ENCODE peak calls at places on chromosome 6, in five cellular contexts. One of them, this sample, is unnamed. For H3K4me1, the result is how much of the 10 kb centered on the place peaks cover.

GRCh38 chr6:42714098-42714761 is 8.2 kb downstream of the PRPH2 start:
- DNase-seq in CD8-positive, alpha-beta memory T cell: no peak
- DNase-seq in prostate gland: no peak
- DNase-seq in IMR-90: peak
- DNase-seq in PC-3: peak
- DNase-seq in this sample: no peak

GRCh38 chr6:44250718-44251123 is 3.8 kb downstream of the HSP90AB1 start:
- DNase-seq in IMR-90: no peak
- DNase-seq in CD8-positive, alpha-beta memory T cell: no peak
- DNase-seq in PC-3: no peak
- DNase-seq in prostate gland: no peak
- DNase-seq in this sample: no peak

GRCh38 chr6:133368664-133369063 is 127.5 kb downstream of the EYA4 start:
- DNase-seq in PC-3: peak
- DNase-seq in CD8-positive, alpha-beta memory T cell: no peak
- DNase-seq in IMR-90: peak
- DNase-seq in prostate gland: no peak
- DNase-seq in this sample: no peak

GRCh38 chr6:66396549-66396948 is 689.5 kb upstream of the EYS start:
- DNase-seq in IMR-90: no peak
- DNase-seq in prostate gland: no peak
- DNase-seq in PC-3: no peak
- DNase-seq in CD8-positive, alpha-beta memory T cell: no peak
- DNase-seq in this sample: no peak

GRCh38 chr6:45855642-45856408 is 159.8 kb downstream of the CLIC5 start:
- DNase-seq in IMR-90: no peak
- DNase-seq in prostate gland: no peak
- DNase-seq in CD8-positive, alpha-beta memory T cell: no peak
- DNase-seq in PC-3: no peak
- DNase-seq in this sample: no peak

GRCh38 chr6:11393713-11394627 is 143.6 kb upstream of the TMEM170B start:
- DNase-seq in prostate gland: no peak
- DNase-seq in PC-3: peak
- DNase-seq in CD8-positive, alpha-beta memory T cell: no peak
- DNase-seq in IMR-90: peak
- DNase-seq in this sample: no peak

GRCh38 chr6:45633272-45633908 is 255.7 kb upstream of the SUPT3H start:
- DNase-seq in IMR-90: no peak
- DNase-seq in PC-3: no peak
- DNase-seq in CD8-positive, alpha-beta memory T cell: no peak
- DNase-seq in prostate gland: no peak
- DNase-seq in this sample: no peak

GRCh38 chr6:56156643-56157042 is 90.7 kb downstream of the COL21A1 start:
- DNase-seq in prostate gland: no peak
- DNase-seq in IMR-90: peak
- DNase-seq in CD8-positive, alpha-beta memory T cell: no peak
- DNase-seq in PC-3: peak
- DNase-seq in this sample: no peak

GRCh38 chr6:127120787-127121636 is 2.5 kb downstream of the RSPO3 start:
- DNase-seq in IMR-90: peak
- DNase-seq in CD8-positive, alpha-beta memory T cell: peak
- DNase-seq in prostate gland: peak
- DNase-seq in PC-3: peak
- DNase-seq in this sample: peak

GRCh38 chr6:134491473-134491872 is 173.6 kb upstream of the SGK1 start:
- DNase-seq in CD8-positive, alpha-beta memory T cell: no peak
- DNase-seq in IMR-90: peak
- DNase-seq in PC-3: no peak
- DNase-seq in prostate gland: no peak
- DNase-seq in this sample: no peak

GRCh38 chr6:57207141-57207540 is 15.0 kb downstream of the RAB23 start:
- DNase-seq in IMR-90: peak
- DNase-seq in CD8-positive, alpha-beta memory T cell: no peak
- DNase-seq in PC-3: no peak
- DNase-seq in prostate gland: no peak
- DNase-seq in this sample: no peak

GRCh38 chr6:33410711-33411631 is at the start of gene PHF1:
- DNase-seq in CD8-positive, alpha-beta memory T cell: peak
- DNase-seq in prostate gland: peak
- DNase-seq in PC-3: no peak
- DNase-seq in IMR-90: peak
- DNase-seq in this sample: peak

GRCh38 chr6:24357336-24358218 is at the start of gene DCDC2:
- DNase-seq in prostate gland: peak
- DNase-seq in CD8-positive, alpha-beta memory T cell: peak
- DNase-seq in PC-3: no peak
- DNase-seq in IMR-90: no peak
- DNase-seq in this sample: peak

GRCh38 chr6:71388068-71388744 is 99.6 kb downstream of the OGFRL1 start:
- DNase-seq in CD8-positive, alpha-beta memory T cell: no peak
- DNase-seq in PC-3: peak
- DNase-seq in prostate gland: no peak
- DNase-seq in IMR-90: no peak
- DNase-seq in this sample: no peak

GRCh38 chr6:71391126-71391525 is 102.5 kb downstream of the OGFRL1 start:
- DNase-seq in PC-3: no peak
- DNase-seq in IMR-90: no peak
- DNase-seq in CD8-positive, alpha-beta memory T cell: no peak
- DNase-seq in prostate gland: no peak
- DNase-seq in this sample: no peak

GRCh38 chr6:71386215-71386614 is 97.6 kb downstream of the OGFRL1 start:
- DNase-seq in CD8-positive, alpha-beta memory T cell: no peak
- DNase-seq in IMR-90: no peak
- DNase-seq in PC-3: peak
- DNase-seq in prostate gland: no peak
- DNase-seq in this sample: no peak

GRCh38 chr6:71387179-71387578 is 98.6 kb downstream of the OGFRL1 start:
- DNase-seq in CD8-positive, alpha-beta memory T cell: no peak
- DNase-seq in PC-3: no peak
- DNase-seq in prostate gland: no peak
- DNase-seq in IMR-90: peak
- DNase-seq in this sample: no peak

GRCh38 chr6:71388846-71389543 is 100.4 kb downstream of the OGFRL1 start:
- DNase-seq in PC-3: no peak
- DNase-seq in prostate gland: no peak
- DNase-seq in CD8-positive, alpha-beta memory T cell: no peak
- DNase-seq in IMR-90: no peak
- DNase-seq in this sample: no peak
- H3K4me1 ChIP-seq in PC-3: half or more
- H3K4me1 ChIP-seq in prostate gland: under half
- H3K4me1 ChIP-seq in CD8-positive, alpha-beta memory T cell: under half
- H3K4me1 ChIP-seq in IMR-90: under half
- H3K4me1 ChIP-seq in this sample: under half

DNA sequence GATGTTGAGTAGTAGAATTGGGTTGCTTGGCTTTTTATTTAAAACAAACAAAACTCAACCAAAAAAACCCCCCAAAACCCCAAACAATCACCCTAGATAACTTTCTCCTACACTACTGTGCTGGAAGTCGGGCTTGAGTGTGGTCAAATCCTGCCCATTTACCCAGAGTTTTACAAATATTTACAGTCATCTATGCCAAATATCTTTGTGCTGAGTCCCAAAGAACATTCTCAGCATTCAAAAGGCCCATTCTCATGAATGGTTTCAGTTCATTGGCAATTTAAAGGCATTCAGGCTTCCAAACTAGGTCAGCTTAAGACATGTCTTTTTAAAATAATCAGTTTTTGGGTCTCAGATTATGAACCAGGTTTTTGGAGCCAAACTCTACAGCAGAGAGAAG is 1.8 kb downstream of the RNF144B start:
- DNase-seq in CD8-positive, alpha-beta memory T cell: no peak
- DNase-seq in prostate gland: peak
- DNase-seq in PC-3: peak
- DNase-seq in IMR-90: peak
- DNase-seq in this sample: no peak
- H3K27ac ChIP-seq in CD8-positive, alpha-beta memory T cell: no peak
- H3K27ac ChIP-seq in prostate gland: peak
- H3K27ac ChIP-seq in PC-3: peak
- H3K27ac ChIP-seq in IMR-90: no peak
- H3K27ac ChIP-seq in this sample: no peak

DNA sequence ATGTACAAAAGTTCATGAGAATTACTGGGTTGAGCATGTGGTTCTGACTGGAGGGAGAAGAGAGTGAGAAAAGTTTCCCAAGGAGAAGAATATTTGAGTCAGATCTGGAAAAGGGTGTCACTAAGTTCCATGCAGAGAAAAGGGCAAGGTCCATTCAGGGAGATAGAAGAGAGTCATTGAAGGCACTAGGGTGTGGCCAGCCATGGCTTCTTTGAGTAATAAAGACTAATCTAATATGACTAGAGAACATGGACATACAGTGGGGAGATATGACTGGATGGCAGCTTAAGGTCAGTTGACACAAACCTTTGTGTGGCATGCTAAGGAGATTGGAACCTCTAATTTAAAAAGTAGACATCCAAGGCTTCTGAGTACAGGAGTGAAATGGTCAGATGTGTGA is 10.7 kb upstream of the SLC17A4 start:
- DNase-seq in prostate gland: no peak
- DNase-seq in PC-3: no peak
- DNase-seq in CD8-positive, alpha-beta memory T cell: no peak
- DNase-seq in IMR-90: no peak
- DNase-seq in this sample: no peak
- H3K4me3 ChIP-seq in prostate gland: no peak
- H3K4me3 ChIP-seq in PC-3: no peak
- H3K4me3 ChIP-seq in CD8-positive, alpha-beta memory T cell: no peak
- H3K4me3 ChIP-seq in IMR-90: no peak
- H3K4me3 ChIP-seq in this sample: no peak

DNA sequence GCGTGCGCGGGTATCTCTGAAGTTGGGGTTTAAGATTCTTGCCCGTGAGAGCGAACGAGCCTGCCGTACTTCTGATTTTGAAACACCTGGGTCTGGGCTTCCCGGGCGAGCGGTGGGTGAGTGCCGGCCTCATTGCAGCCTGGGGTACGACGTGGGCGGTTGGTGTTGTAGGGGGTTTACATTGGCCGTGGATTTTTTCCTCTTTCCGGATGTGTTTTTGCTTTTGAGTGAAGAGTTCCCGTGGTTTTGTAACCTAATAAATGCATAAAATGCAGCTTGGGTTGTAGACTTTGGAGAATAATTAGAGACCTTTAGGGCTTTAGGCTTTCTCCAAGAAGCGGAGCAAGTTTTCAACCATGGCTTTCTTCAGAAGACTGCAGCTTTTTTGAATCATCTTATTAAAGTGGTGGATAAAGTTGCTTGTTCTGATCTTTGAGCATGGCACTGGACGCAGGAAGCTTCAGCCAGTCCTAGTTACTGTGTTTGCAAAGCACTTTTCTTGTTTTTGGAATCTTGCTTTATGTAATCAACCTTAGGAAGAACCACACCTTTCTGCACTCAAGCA is 314 bp downstream of the FARS2 start:
- DNase-seq in prostate gland: no peak
- DNase-seq in CD8-positive, alpha-beta memory T cell: no peak
- DNase-seq in IMR-90: no peak
- DNase-seq in PC-3: peak
- DNase-seq in this sample: no peak
- H3K4me1 ChIP-seq in prostate gland: under half
- H3K4me1 ChIP-seq in CD8-positive, alpha-beta memory T cell: under half
- H3K4me1 ChIP-seq in IMR-90: under half
- H3K4me1 ChIP-seq in PC-3: under half
- H3K4me1 ChIP-seq in this sample: under half

GRCh38 chr6:54493138-54493537 is 184.9 kb downstream of the TINAG start:
- DNase-seq in prostate gland: no peak
- DNase-seq in PC-3: peak
- DNase-seq in CD8-positive, alpha-beta memory T cell: no peak
- DNase-seq in IMR-90: peak
- DNase-seq in this sample: no peak
- H3K27ac ChIP-seq in prostate gland: no peak
- H3K27ac ChIP-seq in PC-3: peak
- H3K27ac ChIP-seq in CD8-positive, alpha-beta memory T cell: no peak
- H3K27ac ChIP-seq in IMR-90: no peak
- H3K27ac ChIP-seq in this sample: no peak

DNA sequence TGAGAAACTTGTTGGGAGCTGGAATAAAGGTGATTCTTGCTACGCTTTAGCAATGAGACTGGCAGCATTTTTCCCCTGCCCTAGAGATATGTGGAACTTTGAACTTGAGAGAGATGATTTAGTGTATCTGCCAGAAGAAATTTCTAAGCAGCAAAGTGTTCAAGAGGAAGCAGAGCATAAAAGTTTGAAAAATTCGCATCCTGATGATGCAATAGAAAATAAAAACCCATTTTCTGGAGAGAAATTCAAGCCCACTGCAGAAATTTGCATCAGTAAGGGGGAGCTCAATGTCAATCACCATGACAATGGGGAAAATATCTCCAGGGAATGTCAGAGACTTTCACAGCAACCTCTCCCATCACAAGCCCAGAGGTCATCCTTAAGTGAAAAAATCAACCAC is 35.3 kb downstream of the MICA start:
- DNase-seq in prostate gland: no peak
- DNase-seq in PC-3: no peak
- DNase-seq in CD8-positive, alpha-beta memory T cell: no peak
- DNase-seq in IMR-90: no peak
- DNase-seq in this sample: no peak
- H3K4me3 ChIP-seq in prostate gland: no peak
- H3K4me3 ChIP-seq in PC-3: no peak
- H3K4me3 ChIP-seq in CD8-positive, alpha-beta memory T cell: no peak
- H3K4me3 ChIP-seq in IMR-90: no peak
- H3K4me3 ChIP-seq in this sample: no peak

DNA sequence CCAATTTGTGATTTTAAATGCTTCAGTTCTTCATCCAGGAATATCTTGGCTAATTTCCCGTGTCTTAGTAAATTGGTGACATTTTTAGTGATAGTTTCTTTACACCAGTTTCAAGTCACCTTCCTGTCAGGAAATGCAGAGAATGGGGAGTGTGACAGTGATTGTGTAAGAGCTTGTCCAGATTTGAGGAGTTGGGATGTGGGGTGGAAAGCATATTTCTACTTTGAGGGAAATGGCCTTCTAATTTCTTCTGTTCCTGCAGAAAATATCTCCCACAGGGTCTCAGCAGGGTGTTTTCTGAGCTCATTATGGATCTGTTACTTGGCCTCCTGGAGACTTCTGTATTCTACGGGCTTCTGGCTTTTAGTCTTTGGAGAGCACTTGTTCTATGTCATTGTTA is 65.5 kb downstream of the TMEM200A start:
- DNase-seq in IMR-90: no peak
- DNase-seq in prostate gland: no peak
- DNase-seq in PC-3: no peak
- DNase-seq in CD8-positive, alpha-beta memory T cell: no peak
- DNase-seq in this sample: no peak
- H3K4me1 ChIP-seq in IMR-90: under half
- H3K4me1 ChIP-seq in prostate gland: under half
- H3K4me1 ChIP-seq in PC-3: under half
- H3K4me1 ChIP-seq in CD8-positive, alpha-beta memory T cell: under half
- H3K4me1 ChIP-seq in this sample: under half

GRCh38 chr6:3159805-3160781 is 2.7 kb upstream of the TUBB2A start:
- DNase-seq in prostate gland: no peak
- DNase-seq in PC-3: peak
- DNase-seq in IMR-90: no peak
- DNase-seq in CD8-positive, alpha-beta memory T cell: peak
- DNase-seq in this sample: peak
- H3K27ac ChIP-seq in prostate gland: no peak
- H3K27ac ChIP-seq in PC-3: no peak
- H3K27ac ChIP-seq in IMR-90: no peak
- H3K27ac ChIP-seq in CD8-positive, alpha-beta memory T cell: peak
- H3K27ac ChIP-seq in this sample: peak